ENCODE peak calls at places on chromosomes 3 and 15, in nine cellular contexts. V is HCT116; S is fibroblast of pulmonary artery; H is endothelial cell; J is stomach; M is endothelial cell of umbilical vein; A is cardiac fibroblast; E is activated CD8-positive, alpha-beta T cell treated with anti-CD3 and anti-CD28 coated beads for 36 hours; D is WTC11. L is an unnamed sample.

GRCh38 chr3:60756636-60757035 is 494.6 kb downstream of the FHIT start:
- DNase-seq in V (no peak), S (no peak), H (no peak), J (no peak), M (no peak), A (no peak), E (no peak), D (no peak), L (no peak)

GRCh38 chr3:167983583-167983982 is 112.1 kb downstream of the GOLIM4 start:
- DNase-seq in V (no peak), S (no peak), H (no peak), J (no peak), M (no peak), A (no peak), E (no peak), D (no peak), L (no peak)

GRCh38 chr15:81315452-81316203 is 8.3 kb downstream of the STARD5 start:
- DNase-seq in V (no peak), S (no peak), H (no peak), J (no peak), M (no peak), A (no peak), E (peak), D (no peak), L (no peak)

GRCh38 chr15:48052871-48053383 is 67.9 kb upstream of the SLC24A5 start:
- DNase-seq in V (no peak), S (no peak), H (no peak), J (no peak), M (no peak), A (no peak), E (no peak), D (no peak), L (no peak)

GRCh38 chr3:7977245-7978103 is 524.1 kb upstream of the LMCD1 start:
- DNase-seq in V (no peak), S (peak), H (no peak), J (no peak), M (no peak), A (peak), E (no peak), D (no peak), L (no peak)

GRCh38 chr3:32111560-32111959 is 5.1 kb downstream of the GPD1L start:
- DNase-seq in V (no peak), S (no peak), H (no peak), J (no peak), M (no peak), A (no peak), E (no peak), D (no peak), L (no peak)

GRCh38 chr3:131072845-131073244 is 46.2 kb downstream of the NEK11 start:
- DNase-seq in V (no peak), S (peak), H (no peak), J (no peak), M (no peak), A (peak), E (no peak), D (no peak), L (no peak)

GRCh38 chr15:44726568-44727461 is 9.5 kb upstream of the TRIM69 start:
- DNase-seq in V (peak), S (peak), H (no peak), J (peak), M (peak), A (peak), E (peak), D (no peak), L (no peak)

GRCh38 chr15:78243491-78243941 is 9.2 kb upstream of the ACSBG1 start:
- DNase-seq in V (no peak), S (peak), H (no peak), J (peak), M (no peak), A (peak), E (no peak), D (peak), L (no peak)

GRCh38 chr15:99443056-99443756 is 122.6 kb upstream of the MEF2A start:
- DNase-seq in V (no peak), S (no peak), H (no peak), J (peak), M (no peak), A (no peak), E (no peak), D (no peak), L (peak)

GRCh38 chr15:82128401-82129143 is 82.8 kb upstream of the MEX3B start:
- DNase-seq in V (no peak), S (no peak), H (no peak), J (no peak), M (no peak), A (no peak), E (no peak), D (no peak), L (no peak)

GRCh38 chr3:107753988-107754387 is 231.2 kb downstream of the BBX start:
- DNase-seq in V (no peak), S (no peak), H (no peak), J (no peak), M (no peak), A (no peak), E (no peak), D (no peak), L (no peak)

GRCh38 chr15:24878153-24878552 is 76.6 kb upstream of the SNRPN start:
- DNase-seq in V (no peak), S (peak), H (peak), J (no peak), M (peak), A (peak), E (peak), D (peak), L (no peak)

GRCh38 chr3:127457094-127457475 is 133.4 kb downstream of the TPRA1 start:
- DNase-seq in V (no peak), S (peak), H (peak), J (peak), M (peak), A (peak), E (peak), D (peak), L (no peak)

GRCh38 chr3:142987707-142988106 is 13.7 kb upstream of the U2SURP start:
- DNase-seq in V (no peak), S (peak), H (no peak), J (no peak), M (no peak), A (peak), E (peak), D (no peak), L (no peak)

GRCh38 chr3:58006661-58007060 is 1.6 kb upstream of the FLNB start:
- DNase-seq in V (no peak), S (no peak), H (no peak), J (no peak), M (no peak), A (no peak), E (no peak), D (no peak), L (no peak)

GRCh38 chr15:39363761-39364586 is 216.9 kb upstream of the THBS1 start:
- DNase-seq in V (no peak), S (peak), H (no peak), J (no peak), M (peak), A (peak), E (no peak), D (no peak), L (no peak)

GRCh38 chr15:51647128-51647562 is 24.6 kb upstream of the DMXL2 start:
- DNase-seq in V (no peak), S (peak), H (no peak), J (peak), M (peak), A (peak), E (no peak), D (no peak), L (no peak)

GRCh38 chr15:58241872-58242271 is 103.7 kb downstream of the AQP9 start:
- DNase-seq in V (no peak), S (no peak), H (no peak), J (no peak), M (no peak), A (no peak), E (no peak), D (no peak), L (no peak)

GRCh38 chr3:46690798-46691197 is 2.7 kb downstream of the ALS2CL start:
- DNase-seq in V (no peak), S (no peak), H (no peak), J (peak), M (no peak), A (peak), E (no peak), D (no peak), L (no peak)

GRCh38 chr3:133460809-133461208 is 61.0 kb downstream of the BFSP2 start:
- DNase-seq in V (no peak), S (no peak), H (no peak), J (no peak), M (no peak), A (no peak), E (no peak), D (no peak), L (no peak)

GRCh38 chr3:129425213-129425612 is 3.2 kb downstream of the EFCAB12 start:
- DNase-seq in V (no peak), S (no peak), H (no peak), J (no peak), M (no peak), A (no peak), E (no peak), D (no peak), L (peak)

GRCh38 chr3:121152573-121152972 is 244.6 kb downstream of the STXBP5L start:
- DNase-seq in V (peak), S (peak), H (no peak), J (no peak), M (peak), A (peak), E (no peak), D (no peak), L (no peak)

GRCh38 chr3:72591522-72592421 is 256.5 kb downstream of the SHQ1 start:
- DNase-seq in V (no peak), S (peak), H (no peak), J (no peak), M (no peak), A (peak), E (no peak), D (peak), L (peak)

GRCh38 chr3:161177996-161178395 is 43.1 kb upstream of the NMD3 start:
- DNase-seq in V (no peak), S (no peak), H (no peak), J (no peak), M (no peak), A (no peak), E (no peak), D (no peak), L (no peak)

GRCh38 chr15:68497206-68497910 is 65.4 kb upstream of the ITGA11 start:
- DNase-seq in V (no peak), S (no peak), H (no peak), J (no peak), M (peak), A (no peak), E (no peak), D (no peak), L (peak)
- TF ChIP-seq CTCF in V (no peak), S (no peak), H (no peak), J (no peak), M (no peak), A (no peak), E (no peak), D (no peak), L (no peak)

GRCh38 chr3:84943379-84943778 is 15.4 kb upstream of the CADM2 start:
- DNase-seq in V (no peak), S (no peak), H (no peak), J (no peak), M (no peak), A (no peak), E (no peak), D (no peak), L (no peak)
- TF ChIP-seq CTCF in V (no peak), S (no peak), H (peak), J (no peak), M (no peak), A (no peak), E (no peak), D (peak), L (no peak)

GRCh38 chr3:137709011-137709601 is 55.0 kb upstream of the SOX14 start:
- DNase-seq in V (peak), S (no peak), H (peak), J (no peak), M (no peak), A (no peak), E (no peak), D (peak), L (no peak)
- TF ChIP-seq CTCF in V (peak), S (no peak), H (peak), J (no peak), M (no peak), A (peak), E (peak), D (peak), L (no peak)

GRCh38 chr3:55331524-55331923 is 155.6 kb downstream of the WNT5A start:
- DNase-seq in V (no peak), S (no peak), H (no peak), J (no peak), M (no peak), A (no peak), E (no peak), D (no peak), L (no peak)
- TF ChIP-seq CTCF in V (no peak), S (no peak), H (no peak), J (no peak), M (no peak), A (no peak), E (no peak), D (no peak), L (no peak)

GRCh38 chr15:65981837-65982696 is 112.8 kb downstream of the RAB11A start:
- DNase-seq in V (peak), S (no peak), H (peak), J (peak), M (no peak), A (no peak), E (peak), D (peak), L (no peak)
- TF ChIP-seq CTCF in V (no peak), S (no peak), H (peak), J (no peak), M (peak), A (no peak), E (peak), D (no peak), L (peak)

DNA sequence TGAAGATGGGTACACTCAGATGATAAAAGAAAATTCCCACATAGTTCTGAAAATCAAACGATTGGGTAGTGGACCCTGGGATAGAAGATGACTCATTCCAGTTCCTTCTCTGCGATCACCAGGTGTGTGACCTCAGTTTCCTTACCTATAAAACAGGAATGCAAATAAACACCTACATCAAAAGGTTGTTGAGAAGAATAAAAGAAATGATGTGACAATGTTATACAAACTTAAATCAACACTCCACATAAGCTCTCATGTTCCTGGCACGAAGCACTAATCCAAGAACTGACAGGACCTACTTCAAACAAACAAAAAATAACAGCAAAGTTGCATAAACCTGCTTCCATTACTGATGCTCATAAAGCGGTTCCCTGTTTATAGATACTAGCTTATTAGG is 69.2 kb downstream of the RORA start:
- DNase-seq in V (no peak), S (no peak), H (no peak), J (no peak), M (no peak), A (no peak), E (no peak), D (no peak), L (no peak)
- TF ChIP-seq CTCF in V (no peak), S (no peak), H (no peak), J (no peak), M (no peak), A (no peak), E (no peak), D (no peak), L (no peak)

DNA sequence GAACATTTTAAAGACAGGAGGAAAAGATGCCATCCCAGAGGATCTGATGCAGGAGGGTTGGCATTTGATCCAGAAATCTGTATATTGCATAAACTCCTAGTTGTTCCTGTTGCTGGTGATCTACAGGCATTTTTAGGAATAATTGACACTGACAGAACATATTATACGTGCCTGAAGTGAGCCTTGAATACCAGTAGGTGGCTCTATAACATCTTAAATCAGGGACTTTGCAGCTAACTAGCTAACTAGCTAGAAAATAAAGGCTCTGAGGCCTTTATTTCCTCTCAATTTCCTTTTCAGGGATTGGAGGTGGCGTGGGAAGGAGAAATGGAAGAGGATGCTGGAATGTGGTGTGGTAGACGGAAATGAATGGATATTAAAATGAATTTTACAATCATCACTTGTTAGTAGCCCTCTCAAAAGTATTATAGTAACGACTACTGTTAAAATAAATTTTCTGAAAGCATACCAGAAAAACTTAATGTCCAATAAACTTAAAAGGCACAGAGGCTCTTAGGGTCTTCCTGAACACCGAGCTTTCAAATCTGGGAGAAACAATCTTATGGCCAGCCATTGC is 73.9 kb upstream of the ZBED2 start:
- DNase-seq in V (peak), S (peak), H (no peak), J (no peak), M (peak), A (peak), E (no peak), D (no peak), L (no peak)
- TF ChIP-seq CTCF in V (peak), S (peak), H (peak), J (peak), M (peak), A (peak), E (peak), D (peak), L (peak)

GRCh38 chr3:62375655-62376054 is 2.3 kb upstream of the FEZF2 start:
- DNase-seq in V (no peak), S (no peak), H (no peak), J (no peak), M (no peak), A (no peak), E (no peak), D (no peak), L (no peak)
- TF ChIP-seq CTCF in V (no peak), S (no peak), H (no peak), J (no peak), M (no peak), A (no peak), E (no peak), D (no peak), L (no peak)

DNA sequence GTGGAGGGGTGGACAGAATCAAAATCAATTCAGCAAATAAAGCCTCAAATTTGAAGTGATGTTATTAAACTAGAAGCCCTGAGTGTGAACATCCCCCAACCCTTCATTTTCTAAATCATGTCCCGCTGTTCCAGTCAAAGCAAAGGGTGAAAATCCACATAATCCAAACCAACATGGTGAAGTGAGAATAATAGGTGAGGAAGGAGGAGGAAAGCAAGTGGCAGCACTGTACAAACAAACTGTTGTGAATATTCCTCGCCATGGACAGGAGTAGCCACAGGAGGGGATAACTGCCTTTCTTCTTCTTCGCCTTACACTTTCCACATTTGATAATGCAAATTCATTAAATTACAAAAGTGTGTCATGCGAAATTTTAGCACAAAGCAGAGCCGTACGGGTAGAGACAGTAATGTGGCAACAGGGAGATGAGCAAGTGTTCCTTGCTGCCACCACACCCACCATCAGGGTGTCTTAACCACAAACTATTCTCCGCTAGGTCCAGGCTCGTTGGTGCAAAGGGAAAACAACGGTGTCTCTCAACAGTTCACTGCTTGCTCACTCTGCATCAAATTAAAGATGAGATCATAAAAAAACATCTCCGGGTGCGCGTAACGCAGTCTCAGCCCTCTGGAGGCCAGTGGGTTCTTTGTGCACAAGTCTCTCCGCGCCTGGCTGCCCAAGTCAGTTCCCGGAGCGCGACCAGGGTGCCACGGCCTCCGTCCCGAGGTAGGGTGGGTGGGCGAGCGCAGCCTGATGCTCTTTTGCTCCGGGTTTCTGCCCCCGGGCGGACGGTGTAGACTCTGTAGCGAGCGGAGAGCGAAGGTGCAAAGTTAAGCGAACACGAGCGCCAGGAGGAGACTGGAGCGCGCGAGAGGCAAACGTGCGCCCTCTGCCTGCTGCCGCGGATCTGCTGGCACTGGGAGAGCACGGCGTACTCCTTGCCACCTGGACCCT is 6.7 kb downstream of the EPHA3 start:
- DNase-seq in V (no peak), S (peak), H (peak), J (peak), M (no peak), A (peak), E (peak), D (peak), L (peak)
- TF ChIP-seq CTCF in V (no peak), S (peak), H (peak), J (peak), M (peak), A (peak), E (no peak), D (peak), L (peak)